ENCODE peak calls at places on chromosomes 16 and 17, in four cellular contexts. Y is fibroblast of mammary gland, F is Calu3, D is OCI-LY7. T is an unnamed sample.

GRCh38 chr17:30530346-30531025 is 53.3 kb downstream of the GOSR1 start:
- DNase-seq in Y (peak), F (no peak), D (no peak), T (no peak)

GRCh38 chr17:75268931-75269330 is 2.1 kb downstream of the MIF4GD start:
- DNase-seq in Y (no peak), F (no peak), D (no peak), T (no peak)

GRCh38 chr17:53462393-53462811 is 360.3 kb upstream of the KIF2B start:
- DNase-seq in Y (no peak), F (no peak), D (no peak), T (no peak)

GRCh38 chr17:10798910-10799309 is 5.0 kb downstream of the TMEM238L start:
- DNase-seq in Y (no peak), F (no peak), D (no peak), T (no peak)

GRCh38 chr16:57747091-57747490 is 11.5 kb downstream of the KATNB1 start:
- DNase-seq in Y (no peak), F (no peak), D (no peak), T (no peak)

GRCh38 chr16:75304521-75305363 is 53.3 kb upstream of the BCAR1 start:
- DNase-seq in Y (peak), F (peak), D (no peak), T (no peak)

GRCh38 chr17:54839022-54839806 is 61.4 kb upstream of the TOM1L1 start:
- DNase-seq in Y (no peak), F (no peak), D (no peak), T (no peak)

GRCh38 chr17:32976131-32976530 is 15.5 kb upstream of the SPACA3 start:
- DNase-seq in Y (no peak), F (no peak), D (no peak), T (no peak)

GRCh38 chr16:10519929-10520868 is 60.2 kb downstream of the EMP2 start:
- DNase-seq in Y (no peak), F (peak), D (no peak), T (no peak)

GRCh38 chr17:74825952-74826713 is 33.6 kb downstream of the GRIN2C start:
- DNase-seq in Y (no peak), F (no peak), D (no peak), T (no peak)

GRCh38 chr17:63173450-63173849 is 207.4 kb downstream of the TANC2 start:
- DNase-seq in Y (no peak), F (peak), D (no peak), T (no peak)

GRCh38 chr16:88705076-88705684 is 1.0 kb downstream of the RNF166 start:
- DNase-seq in Y (peak), F (no peak), D (peak), T (no peak)

GRCh38 chr16:14146445-14146844 is 75.3 kb downstream of the MRTFB start:
- DNase-seq in Y (no peak), F (no peak), D (no peak), T (peak)

GRCh38 chr17:83173180-83173996 is 94.0 kb downstream of the METRNL start:
- DNase-seq in Y (no peak), F (no peak), D (no peak), T (no peak)

GRCh38 chr17:15106540-15106939 is 158.6 kb downstream of the PMP22 start:
- DNase-seq in Y (peak), F (peak), D (no peak), T (no peak)

GRCh38 chr17:50059759-50060273 is 3.9 kb downstream of the ITGA3 start:
- DNase-seq in Y (peak), F (peak), D (no peak), T (no peak)

GRCh38 chr16:3256876-3257465 is 538 bp upstream of the MEFV start:
- DNase-seq in Y (peak), F (no peak), D (no peak), T (no peak)

GRCh38 chr17:65359016-65359415 is 202.4 kb downstream of the AXIN2 start:
- DNase-seq in Y (peak), F (peak), D (no peak), T (no peak)

GRCh38 chr17:28634211-28634865 is 10.6 kb downstream of the BLTP2 start:
- DNase-seq in Y (no peak), F (no peak), D (no peak), T (no peak)

GRCh38 chr17:57662021-57662420 is 83.1 kb downstream of the CCDC182 start:
- DNase-seq in Y (no peak), F (no peak), D (no peak), T (no peak)

GRCh38 chr17:73541111-73541510 is 103.1 kb downstream of the SDK2 start:
- DNase-seq in Y (no peak), F (no peak), D (no peak), T (no peak)

GRCh38 chr16:88471575-88471974 is 18.5 kb downstream of the ZFPM1 start:
- DNase-seq in Y (peak), F (no peak), D (no peak), T (no peak)

GRCh38 chr17:56125830-56126819 is 27.1 kb upstream of the ANKFN1 start:
- DNase-seq in Y (peak), F (peak), D (peak), T (no peak)

GRCh38 chr16:81446318-81447275 is 2.0 kb downstream of the CMIP start:
- DNase-seq in Y (no peak), F (peak), D (peak), T (peak)

GRCh38 chr16:79093554-79093967 is 507.0 kb downstream of the MAF start:
- DNase-seq in Y (no peak), F (no peak), D (no peak), T (no peak)

GRCh38 chr17:9818760-9819159 is 3.1 kb downstream of the GSG1L2 start:
- DNase-seq in Y (no peak), F (no peak), D (no peak), T (no peak)

GRCh38 chr17:74642995-74643394 is 19.5 kb upstream of the CD300E start:
- DNase-seq in Y (no peak), F (no peak), D (no peak), T (no peak)

GRCh38 chr16:1508494-1509167 is 15.5 kb downstream of the TELO2 start:
- DNase-seq in Y (no peak), F (no peak), D (no peak), T (no peak)

GRCh38 chr16:1509307-1510221 is 16.4 kb downstream of the TELO2 start:
- DNase-seq in Y (no peak), F (no peak), D (no peak), T (no peak)

GRCh38 chr16:1505073-1505844 is 12.1 kb downstream of the TELO2 start:
- DNase-seq in Y (no peak), F (no peak), D (no peak), T (no peak)

GRCh38 chr16:1505912-1506311 is 12.8 kb downstream of the TELO2 start:
- DNase-seq in Y (no peak), F (no peak), D (no peak), T (no peak)

DNA sequence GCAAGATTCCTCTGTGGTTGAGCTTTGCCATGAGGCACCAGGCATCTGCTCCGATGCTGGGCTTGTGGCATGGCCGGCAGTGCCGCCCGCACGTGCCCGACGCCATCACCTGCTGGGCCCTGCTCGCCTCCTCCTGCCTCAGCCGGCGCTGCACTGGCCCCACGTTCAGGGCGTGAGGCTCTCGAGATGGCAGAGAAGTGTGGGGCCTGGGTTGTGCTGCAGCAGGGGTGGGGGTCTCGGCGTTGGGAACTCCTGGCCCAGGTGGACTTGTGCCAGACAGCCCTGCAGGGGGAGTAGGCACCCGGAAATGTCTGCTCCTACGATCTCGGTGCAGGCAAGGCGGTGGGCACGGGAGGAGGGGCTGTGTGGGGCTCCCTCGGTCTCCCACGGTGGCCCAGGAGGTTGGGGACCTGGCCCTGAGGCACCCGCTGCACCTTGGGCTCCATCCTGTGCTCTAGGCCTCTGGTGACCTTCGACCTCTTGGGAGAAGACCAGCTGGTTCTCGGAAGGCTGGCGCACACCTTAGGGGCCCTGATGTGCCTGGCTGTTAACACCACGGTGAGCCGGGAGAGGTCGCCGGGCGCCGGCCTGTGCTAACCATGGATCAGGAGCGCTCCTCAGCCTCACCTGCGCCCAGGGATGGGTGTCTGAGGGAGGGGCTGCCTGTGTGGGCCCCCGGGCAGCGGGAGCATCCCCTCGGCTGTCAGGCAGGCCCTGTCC is 13.5 kb downstream of the TELO2 start:
- DNase-seq in Y (no peak), F (no peak), D (no peak), T (no peak)
- TF ChIP-seq CTCF in Y (no peak), F (no peak), D (no peak), T (no peak)

DNA sequence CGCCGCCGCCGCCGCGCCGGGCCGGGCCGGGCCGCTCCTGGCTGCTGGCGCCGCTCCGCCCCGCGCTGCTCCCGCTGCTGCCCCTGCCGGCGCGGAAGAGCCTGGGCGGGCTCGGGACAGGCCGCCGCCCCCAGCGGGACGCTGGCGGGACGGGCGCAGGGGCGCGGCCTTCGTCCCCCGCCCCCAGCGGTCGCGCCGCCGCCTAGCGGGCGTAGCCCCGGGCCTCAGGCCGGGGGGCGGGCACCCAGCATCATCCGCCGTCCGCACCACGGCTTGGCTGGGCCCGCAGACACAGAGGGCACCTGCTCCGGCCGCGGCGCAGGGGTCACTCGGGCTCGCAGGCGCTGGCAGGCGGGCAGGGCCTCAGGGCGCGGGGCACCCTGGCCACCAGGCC is at the start of gene AMFR:
- DNase-seq in Y (peak), F (peak), D (peak), T (peak)
- TF ChIP-seq CTCF in Y (no peak), F (peak), D (peak), T (peak)

DNA sequence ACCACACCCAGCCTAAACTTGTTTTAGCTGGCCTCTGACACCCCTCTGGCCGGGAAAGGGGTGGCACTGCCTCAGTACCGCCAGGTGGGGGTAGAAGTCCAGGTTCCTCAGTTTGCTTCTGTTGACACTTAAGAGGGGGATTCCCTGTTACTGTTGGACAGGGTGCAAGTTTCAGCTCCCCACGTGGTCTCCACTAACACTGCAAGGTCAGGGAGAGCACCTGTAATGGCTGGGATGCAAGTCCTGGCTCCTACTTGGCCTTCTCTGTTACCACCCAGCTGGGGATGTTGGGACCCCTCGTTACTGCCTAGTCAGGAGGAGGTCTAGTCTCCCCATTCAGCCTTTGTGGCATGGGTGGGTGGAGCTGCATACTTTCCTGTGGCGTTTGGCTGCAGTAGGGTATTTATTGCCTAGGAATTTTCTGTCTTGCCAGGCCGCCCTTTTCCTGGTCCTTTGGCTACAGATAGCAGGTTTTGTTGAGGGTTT is 10.6 kb upstream of the MFAP4 start:
- DNase-seq in Y (no peak), F (no peak), D (peak), T (no peak)
- TF ChIP-seq CTCF in Y (no peak), F (no peak), D (peak), T (no peak)

DNA sequence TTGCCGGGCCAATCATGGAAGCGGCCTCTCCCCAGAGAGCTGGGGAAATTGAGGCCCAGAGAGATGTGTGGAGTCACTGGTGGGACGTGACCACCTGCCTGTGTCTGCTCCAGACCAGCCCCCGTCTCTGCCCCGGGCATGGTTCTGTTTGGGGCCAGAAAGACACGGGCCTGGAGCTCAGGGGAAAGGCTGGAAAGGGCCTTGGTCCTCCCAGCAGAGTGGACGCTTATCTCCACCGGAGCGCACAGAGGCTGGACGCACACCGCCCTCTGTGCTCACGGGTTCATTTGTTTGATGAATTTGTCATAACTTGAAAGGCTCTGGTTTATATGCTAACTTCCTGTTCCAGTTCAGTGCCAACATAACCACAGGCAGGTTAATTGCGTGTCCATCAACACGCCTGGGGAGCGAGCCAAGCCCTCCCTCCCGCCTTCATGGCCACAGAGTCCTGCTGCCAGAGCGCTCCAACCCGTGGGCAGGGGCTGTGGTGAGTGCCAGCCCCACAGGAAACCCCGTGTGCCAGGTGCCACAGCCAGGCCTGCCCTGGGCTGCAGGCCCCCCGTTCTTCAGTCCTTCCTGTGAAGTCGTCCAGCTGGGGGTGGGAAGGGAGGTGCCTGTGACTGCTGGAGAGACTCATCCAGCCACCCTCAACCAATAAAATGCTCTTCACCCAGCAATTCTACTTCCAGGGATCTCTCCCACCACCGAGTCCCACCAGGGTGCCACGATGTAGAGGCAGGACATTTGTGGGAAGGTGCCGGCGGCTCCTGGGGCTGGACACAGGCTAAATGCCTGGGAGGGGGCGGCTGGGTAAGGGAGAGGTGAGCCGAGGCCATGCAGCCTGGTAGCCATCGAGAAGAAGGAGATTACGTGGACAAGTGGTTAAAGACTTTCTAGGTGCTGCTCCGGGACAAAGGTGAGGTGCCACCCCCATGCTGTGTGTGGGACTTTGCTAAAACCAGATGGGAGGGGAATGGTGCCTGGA is 29.4 kb upstream of the BAHCC1 start:
- DNase-seq in Y (no peak), F (peak), D (peak), T (no peak)
- TF ChIP-seq CTCF in Y (no peak), F (no peak), D (no peak), T (no peak)

GRCh38 chr17:17387461-17388362 is 84.5 kb downstream of the NT5M start:
- DNase-seq in Y (no peak), F (peak), D (peak), T (no peak)
- TF ChIP-seq CTCF in Y (peak), F (peak), D (peak), T (no peak)

DNA sequence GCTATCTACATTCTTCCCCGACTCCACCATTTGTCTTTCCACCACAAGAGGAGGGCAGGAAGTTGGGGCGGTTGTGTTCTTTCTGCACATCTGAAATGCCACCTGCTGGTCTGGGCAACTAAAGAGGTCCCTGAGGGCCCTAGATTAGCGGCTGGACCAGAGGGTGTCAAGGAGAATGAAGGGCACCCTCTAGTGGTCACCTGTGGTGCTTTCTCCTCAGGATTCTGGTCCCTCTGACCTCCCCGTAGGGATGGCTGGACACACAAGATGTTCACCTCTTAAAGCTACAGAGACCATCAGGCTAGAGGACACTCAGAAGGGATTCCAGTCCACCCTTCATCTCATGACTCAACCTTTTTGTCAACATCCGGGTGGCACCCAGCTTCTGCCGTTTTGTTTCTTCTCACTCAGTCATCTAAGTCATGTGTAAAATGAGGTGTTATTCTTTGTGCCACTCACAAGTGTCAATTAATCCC is 2.9 kb upstream of the SCIMP start:
- DNase-seq in Y (peak), F (peak), D (peak), T (no peak)
- TF ChIP-seq CTCF in Y (peak), F (peak), D (peak), T (peak)

GRCh38 chr16:62194828-62195227 is 158.6 kb upstream of the CDH8 start:
- DNase-seq in Y (no peak), F (no peak), D (no peak), T (no peak)

GRCh38 chr16:62190426-62190825 is 154.2 kb upstream of the CDH8 start:
- DNase-seq in Y (no peak), F (no peak), D (peak), T (no peak)
- TF ChIP-seq CTCF in Y (no peak), F (no peak), D (peak), T (no peak)

GRCh38 chr17:66695098-66695497 is 139.8 kb upstream of the CACNG5 start:
- DNase-seq in Y (no peak), F (no peak), D (no peak), T (no peak)
- TF ChIP-seq CTCF in Y (no peak), F (no peak), D (no peak), T (no peak)

GRCh38 chr17:62052765-62053338 is 12.2 kb downstream of the MED13 start:
- DNase-seq in Y (no peak), F (peak), D (no peak), T (no peak)
- TF ChIP-seq CTCF in Y (no peak), F (no peak), D (no peak), T (no peak)